ENCODE peak calls at places on chromosomes 13 and 19, in five cellular contexts. One of them, this sample, is unnamed.

GRCh38 chr13:49652691-49653305 is 24.5 kb downstream of the ARL11 start:
- DNase-seq in PC-9: peak; percentile 57
- DNase-seq in CD8-positive, alpha-beta memory T cell: no peak
- DNase-seq in CD8-positive, alpha-beta T cell: no peak
- DNase-seq in tibial nerve: peak; percentile 44
- DNase-seq in this sample: peak; percentile 50

GRCh38 chr19:49758292-49758691 is 4.8 kb downstream of the TSKS start:
- DNase-seq in CD8-positive, alpha-beta memory T cell: no peak
- DNase-seq in tibial nerve: no peak
- DNase-seq in PC-9: no peak
- DNase-seq in CD8-positive, alpha-beta T cell: no peak
- DNase-seq in this sample: peak; percentile 84

GRCh38 chr19:47230122-47230920 is 678 bp downstream of the BBC3 start:
- DNase-seq in PC-9: no peak
- DNase-seq in CD8-positive, alpha-beta T cell: peak; percentile 86
- DNase-seq in tibial nerve: peak; percentile 61
- DNase-seq in CD8-positive, alpha-beta memory T cell: peak; percentile 84
- DNase-seq in this sample: peak; percentile 75

GRCh38 chr13:78609464-78610205 is 6.3 kb upstream of the POU4F1 start:
- DNase-seq in PC-9: no peak
- DNase-seq in tibial nerve: no peak
- DNase-seq in CD8-positive, alpha-beta memory T cell: no peak
- DNase-seq in CD8-positive, alpha-beta T cell: no peak
- DNase-seq in this sample: peak; percentile 60

GRCh38 chr13:45341799-45342584 is 1.0 kb upstream of the TPT1 start:
- DNase-seq in CD8-positive, alpha-beta memory T cell: no peak
- DNase-seq in tibial nerve: peak; percentile 45
- DNase-seq in CD8-positive, alpha-beta T cell: no peak
- DNase-seq in PC-9: peak; percentile 50
- DNase-seq in this sample: peak; percentile 85

GRCh38 chr13:93736111-93736510 is 509.5 kb downstream of the GPC6 start:
- DNase-seq in PC-9: no peak
- DNase-seq in tibial nerve: no peak
- DNase-seq in CD8-positive, alpha-beta T cell: no peak
- DNase-seq in CD8-positive, alpha-beta memory T cell: no peak
- DNase-seq in this sample: peak; percentile 63

GRCh38 chr19:56637976-56638555 is 4.9 kb upstream of the SMIM17 start:
- DNase-seq in tibial nerve: peak; percentile 30
- DNase-seq in CD8-positive, alpha-beta memory T cell: no peak
- DNase-seq in CD8-positive, alpha-beta T cell: peak; percentile 25
- DNase-seq in PC-9: peak; percentile 72
- DNase-seq in this sample: peak; percentile 81

GRCh38 chr13:99662678-99663077 is 161.4 kb downstream of the TM9SF2 start:
- DNase-seq in tibial nerve: no peak
- DNase-seq in CD8-positive, alpha-beta T cell: no peak
- DNase-seq in CD8-positive, alpha-beta memory T cell: no peak
- DNase-seq in PC-9: peak; percentile 12
- DNase-seq in this sample: no peak

GRCh38 chr19:6324757-6325156 is 8.7 kb downstream of the ACER1 start:
- DNase-seq in tibial nerve: no peak
- DNase-seq in CD8-positive, alpha-beta memory T cell: no peak
- DNase-seq in CD8-positive, alpha-beta T cell: no peak
- DNase-seq in PC-9: no peak
- DNase-seq in this sample: no peak

DNA sequence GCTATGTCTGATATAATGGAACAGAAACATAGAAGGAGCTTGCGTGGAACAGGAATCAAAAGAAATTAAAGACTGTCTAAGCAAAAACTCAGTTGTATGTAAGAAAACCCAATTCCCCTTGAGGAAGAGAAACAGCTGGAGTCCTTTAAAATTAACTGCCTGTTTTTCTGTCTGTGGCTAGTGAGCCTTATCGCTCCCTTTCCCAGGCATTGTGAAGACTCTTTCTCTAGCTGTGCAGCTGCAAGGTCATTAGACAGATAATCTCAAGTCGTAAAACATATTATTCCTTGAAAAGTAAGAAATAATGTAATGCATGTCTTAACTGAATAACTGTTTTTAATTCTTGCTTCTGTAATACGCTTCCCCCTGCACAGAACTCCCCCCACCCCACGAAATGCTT is 39.7 kb upstream of the IGSF23 start:
- DNase-seq in CD8-positive, alpha-beta memory T cell: no peak
- DNase-seq in PC-9: no peak
- DNase-seq in tibial nerve: no peak
- DNase-seq in CD8-positive, alpha-beta T cell: no peak
- DNase-seq in this sample: no peak
- H3K27ac ChIP-seq in CD8-positive, alpha-beta memory T cell: no peak overlapping the region
- H3K27ac ChIP-seq in PC-9: peak overlapping the region; percentile 97
- H3K27ac ChIP-seq in tibial nerve: no peak overlapping the region
- H3K27ac ChIP-seq in CD8-positive, alpha-beta T cell: no peak overlapping the region
- H3K27ac ChIP-seq in this sample: no peak overlapping the region

DNA sequence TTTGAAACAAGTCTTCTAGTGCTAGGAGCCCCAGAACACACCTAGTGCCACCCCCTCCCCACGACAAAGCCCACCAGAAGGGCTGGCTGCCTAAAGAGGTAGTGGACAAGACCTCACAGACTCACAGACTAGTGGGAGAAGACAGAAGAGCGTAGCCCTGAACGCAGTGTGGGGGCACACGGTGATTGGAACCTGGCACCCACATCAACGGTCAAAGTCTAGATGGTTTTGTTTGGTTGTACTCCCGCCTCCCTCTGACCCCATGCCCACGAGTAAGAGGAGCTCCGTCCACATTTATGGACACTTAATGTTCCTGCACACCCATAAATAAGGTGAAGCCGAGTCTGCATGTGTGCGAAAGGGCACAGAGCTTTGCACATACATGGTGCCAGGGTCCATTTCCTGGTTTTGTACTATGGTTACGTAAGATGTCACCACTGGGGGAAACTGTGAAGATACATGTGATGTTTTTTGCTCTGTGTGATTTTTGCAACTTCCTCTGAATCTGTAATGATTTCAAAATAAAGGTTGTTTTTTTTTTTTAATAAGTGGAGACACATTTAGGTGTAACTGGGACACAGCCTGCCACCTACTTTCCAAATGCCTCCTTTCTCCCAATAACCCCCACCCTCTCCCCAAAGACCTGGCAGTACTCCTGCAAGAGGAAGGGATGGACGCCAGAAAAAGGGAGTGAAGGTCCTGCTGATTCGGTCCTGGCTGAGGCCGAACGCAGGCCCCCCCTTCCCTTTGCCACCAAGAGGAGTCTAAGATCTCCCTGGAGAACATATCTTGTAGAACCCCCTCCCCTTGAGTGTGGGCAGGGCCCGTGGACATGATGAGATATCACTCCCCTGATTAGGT is 72.8 kb downstream of the GNG7 start:
- DNase-seq in PC-9: no peak
- DNase-seq in CD8-positive, alpha-beta T cell: peak; percentile 45
- DNase-seq in tibial nerve: peak; percentile 48
- DNase-seq in CD8-positive, alpha-beta memory T cell: no peak
- DNase-seq in this sample: no peak
- H3K27ac ChIP-seq in PC-9: no peak overlapping the region
- H3K27ac ChIP-seq in CD8-positive, alpha-beta T cell: peak overlapping the region; percentile 3
- H3K27ac ChIP-seq in tibial nerve: peak overlapping the region; percentile 81
- H3K27ac ChIP-seq in CD8-positive, alpha-beta memory T cell: no peak overlapping the region
- H3K27ac ChIP-seq in this sample: no peak overlapping the region

DNA sequence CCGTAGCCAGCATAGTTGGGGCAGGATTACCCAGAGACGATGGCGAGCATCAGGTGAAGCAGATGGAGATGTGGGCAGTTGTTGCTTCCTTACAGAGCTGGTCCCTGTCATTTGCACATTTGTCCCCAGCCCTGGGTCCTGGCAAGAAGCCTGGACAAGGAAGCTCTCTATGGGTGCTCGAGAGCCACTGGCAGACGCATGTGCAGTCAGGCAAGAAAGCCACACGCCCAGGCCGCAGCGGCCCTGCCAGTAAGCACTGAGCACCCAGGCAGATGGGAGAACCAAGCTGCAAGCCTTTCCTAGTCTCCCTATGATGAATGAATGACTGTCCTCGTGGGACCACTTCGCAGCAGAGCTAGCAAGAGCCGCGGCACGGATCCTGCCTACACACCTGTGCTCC is 182.8 kb downstream of the FOXO1 start:
- DNase-seq in CD8-positive, alpha-beta memory T cell: no peak
- DNase-seq in CD8-positive, alpha-beta T cell: no peak
- DNase-seq in PC-9: no peak
- DNase-seq in tibial nerve: no peak
- DNase-seq in this sample: no peak
- H3K27ac ChIP-seq in CD8-positive, alpha-beta memory T cell: no peak overlapping the region
- H3K27ac ChIP-seq in CD8-positive, alpha-beta T cell: peak overlapping the region; percentile 53
- H3K27ac ChIP-seq in PC-9: no peak overlapping the region
- H3K27ac ChIP-seq in tibial nerve: no peak overlapping the region
- H3K27ac ChIP-seq in this sample: no peak overlapping the region

DNA sequence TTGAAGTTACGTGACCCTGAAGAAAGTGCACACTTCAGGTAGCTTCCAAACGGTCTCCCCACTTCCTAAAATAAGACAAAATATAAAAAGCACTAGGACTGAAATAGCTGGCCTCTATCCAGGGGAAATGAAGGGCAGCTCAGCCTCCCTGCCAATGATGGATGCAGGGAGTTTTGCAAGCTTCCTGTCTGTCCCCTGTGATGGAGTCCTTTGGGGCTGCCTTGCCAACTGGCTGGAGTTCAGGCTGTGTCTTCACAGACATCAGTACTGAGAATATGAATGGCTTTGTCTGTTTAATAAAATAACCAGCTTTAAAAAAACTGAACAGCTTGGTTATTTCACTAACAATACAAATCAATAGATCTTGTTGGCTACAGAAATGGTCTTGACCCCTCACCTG is 101.4 kb upstream of the GPR12 start:
- DNase-seq in PC-9: no peak
- DNase-seq in CD8-positive, alpha-beta memory T cell: no peak
- DNase-seq in CD8-positive, alpha-beta T cell: no peak
- DNase-seq in tibial nerve: no peak
- DNase-seq in this sample: no peak
- H3K27ac ChIP-seq in PC-9: no peak overlapping the region
- H3K27ac ChIP-seq in CD8-positive, alpha-beta memory T cell: no peak overlapping the region
- H3K27ac ChIP-seq in CD8-positive, alpha-beta T cell: no peak overlapping the region
- H3K27ac ChIP-seq in tibial nerve: no peak overlapping the region
- H3K27ac ChIP-seq in this sample: no peak overlapping the region

GRCh38 chr13:52406629-52407028 is 657 bp upstream of the THSD1 start:
- DNase-seq in PC-9: no peak
- DNase-seq in tibial nerve: no peak
- DNase-seq in CD8-positive, alpha-beta memory T cell: no peak
- DNase-seq in CD8-positive, alpha-beta T cell: no peak
- DNase-seq in this sample: no peak
- H3K27ac ChIP-seq in PC-9: no peak overlapping the region
- H3K27ac ChIP-seq in tibial nerve: no peak overlapping the region
- H3K27ac ChIP-seq in CD8-positive, alpha-beta memory T cell: no peak overlapping the region
- H3K27ac ChIP-seq in CD8-positive, alpha-beta T cell: no peak overlapping the region
- H3K27ac ChIP-seq in this sample: no peak overlapping the region

GRCh38 chr13:42040730-42041016 is 7.8 kb upstream of the DGKH start:
- DNase-seq in CD8-positive, alpha-beta T cell: no peak
- DNase-seq in PC-9: no peak
- DNase-seq in CD8-positive, alpha-beta memory T cell: no peak
- DNase-seq in tibial nerve: no peak
- DNase-seq in this sample: no peak

GRCh38 chr13:42041017-42041683 is 7.3 kb upstream of the DGKH start:
- DNase-seq in PC-9: no peak
- DNase-seq in tibial nerve: peak; percentile 6
- DNase-seq in CD8-positive, alpha-beta memory T cell: no peak
- DNase-seq in CD8-positive, alpha-beta T cell: peak; percentile 29
- DNase-seq in this sample: peak; percentile 75

GRCh38 chr13:42039946-42040729 is 8.3 kb upstream of the DGKH start:
- DNase-seq in tibial nerve: peak; percentile 89
- DNase-seq in CD8-positive, alpha-beta memory T cell: peak; percentile 86
- DNase-seq in PC-9: peak; percentile 50
- DNase-seq in CD8-positive, alpha-beta T cell: peak; percentile 83
- DNase-seq in this sample: peak; percentile 91

GRCh38 chr13:42043676-42044075 is 4.8 kb upstream of the DGKH start:
- DNase-seq in tibial nerve: no peak
- DNase-seq in PC-9: no peak
- DNase-seq in CD8-positive, alpha-beta memory T cell: no peak
- DNase-seq in CD8-positive, alpha-beta T cell: no peak
- DNase-seq in this sample: no peak

GRCh38 chr13:42041684-42042035 is 6.8 kb upstream of the DGKH start:
- DNase-seq in CD8-positive, alpha-beta memory T cell: no peak
- DNase-seq in CD8-positive, alpha-beta T cell: no peak
- DNase-seq in PC-9: peak; percentile 52
- DNase-seq in tibial nerve: peak; percentile 49
- DNase-seq in this sample: peak; percentile 89
- H3K27ac ChIP-seq in CD8-positive, alpha-beta memory T cell: no peak overlapping the region
- H3K27ac ChIP-seq in CD8-positive, alpha-beta T cell: no peak overlapping the region
- H3K27ac ChIP-seq in PC-9: no peak overlapping the region
- H3K27ac ChIP-seq in tibial nerve: peak overlapping the region; percentile 45
- H3K27ac ChIP-seq in this sample: peak overlapping the region; percentile 34

GRCh38 chr13:24254151-24254810 is 55.1 kb upstream of the C1QTNF9 start:
- DNase-seq in CD8-positive, alpha-beta memory T cell: peak; percentile 65
- DNase-seq in PC-9: no peak
- DNase-seq in CD8-positive, alpha-beta T cell: peak; percentile 83
- DNase-seq in tibial nerve: no peak
- DNase-seq in this sample: no peak

GRCh38 chr13:24251525-24251924 is 57.9 kb upstream of the C1QTNF9 start:
- DNase-seq in PC-9: no peak
- DNase-seq in CD8-positive, alpha-beta T cell: peak; percentile 94
- DNase-seq in tibial nerve: no peak
- DNase-seq in CD8-positive, alpha-beta memory T cell: peak; percentile 82
- DNase-seq in this sample: no peak

GRCh38 chr13:24252136-24252535 is 57.2 kb upstream of the C1QTNF9 start:
- DNase-seq in tibial nerve: no peak
- DNase-seq in CD8-positive, alpha-beta memory T cell: no peak
- DNase-seq in PC-9: no peak
- DNase-seq in CD8-positive, alpha-beta T cell: peak; percentile 24
- DNase-seq in this sample: no peak

GRCh38 chr13:24249586-24249985 is 59.8 kb upstream of the C1QTNF9 start:
- DNase-seq in tibial nerve: no peak
- DNase-seq in CD8-positive, alpha-beta T cell: no peak
- DNase-seq in CD8-positive, alpha-beta memory T cell: no peak
- DNase-seq in PC-9: no peak
- DNase-seq in this sample: no peak

GRCh38 chr13:24253520-24254150 is 55.7 kb upstream of the C1QTNF9 start:
- DNase-seq in PC-9: no peak
- DNase-seq in CD8-positive, alpha-beta T cell: peak; percentile 47
- DNase-seq in CD8-positive, alpha-beta memory T cell: no peak
- DNase-seq in tibial nerve: no peak
- DNase-seq in this sample: no peak
- H3K27ac ChIP-seq in PC-9: no peak overlapping the region
- H3K27ac ChIP-seq in CD8-positive, alpha-beta T cell: peak overlapping the region; percentile 77
- H3K27ac ChIP-seq in CD8-positive, alpha-beta memory T cell: peak overlapping the region; percentile 85
- H3K27ac ChIP-seq in tibial nerve: peak overlapping the region; percentile 22
- H3K27ac ChIP-seq in this sample: no peak overlapping the region

DNA sequence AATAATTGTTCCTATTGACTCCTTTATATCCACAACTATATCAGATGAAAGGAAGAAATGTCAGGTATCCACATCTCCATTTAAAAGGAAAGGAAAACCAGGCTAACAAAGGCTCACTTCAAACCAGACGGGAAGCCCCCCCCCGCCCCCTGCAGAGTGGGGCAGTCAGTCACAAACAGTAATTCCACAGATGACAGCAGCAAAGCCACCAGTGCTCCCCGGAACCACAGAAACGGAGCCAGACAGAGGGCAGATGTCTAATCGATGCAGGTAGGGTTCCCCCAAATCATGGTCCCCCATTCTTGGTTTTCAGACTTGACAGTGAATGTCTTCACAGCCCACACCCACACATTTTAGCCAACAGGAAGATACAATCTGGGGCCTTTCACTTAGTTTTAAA is 100.8 kb downstream of the STK24 start:
- DNase-seq in CD8-positive, alpha-beta T cell: peak; percentile 75
- DNase-seq in tibial nerve: no peak
- DNase-seq in CD8-positive, alpha-beta memory T cell: peak; percentile 72
- DNase-seq in PC-9: no peak
- DNase-seq in this sample: no peak
- H3K27ac ChIP-seq in CD8-positive, alpha-beta T cell: peak overlapping the region; percentile 44
- H3K27ac ChIP-seq in tibial nerve: peak overlapping the region; percentile 40
- H3K27ac ChIP-seq in CD8-positive, alpha-beta memory T cell: peak overlapping the region; percentile 21
- H3K27ac ChIP-seq in PC-9: peak overlapping the region; percentile 94
- H3K27ac ChIP-seq in this sample: peak overlapping the region; percentile 88